ENCODE peak calls at places on chromosomes 4 and X, in four cellular contexts. One of them, this sample, is unnamed.

GRCh38 chr4:167177925-167178324 is 56.4 kb downstream of the SPOCK3 start:
- DNase-seq in tibial nerve: no peak
- DNase-seq in ovary: no peak
- DNase-seq in tibial artery: no peak
- DNase-seq in this sample: no peak

GRCh38 chrX:100928660-100929613 is at the start of gene XKRX:
- DNase-seq in tibial nerve: peak
- DNase-seq in tibial artery: peak
- DNase-seq in ovary: peak
- DNase-seq in this sample: peak

GRCh38 chrX:15468036-15468435 is 25.1 kb downstream of the PIR start:
- DNase-seq in tibial artery: peak
- DNase-seq in tibial nerve: peak
- DNase-seq in ovary: no peak
- DNase-seq in this sample: no peak

GRCh38 chr4:14168919-14169318 is 541.4 kb upstream of the BOD1L1 start:
- DNase-seq in tibial nerve: peak
- DNase-seq in tibial artery: peak
- DNase-seq in ovary: no peak
- DNase-seq in this sample: no peak

GRCh38 chr4:139242511-139243051 is 37.4 kb downstream of the MGARP start:
- DNase-seq in tibial artery: no peak
- DNase-seq in ovary: no peak
- DNase-seq in tibial nerve: no peak
- DNase-seq in this sample: no peak

GRCh38 chr4:123826896-123827295 is 430.3 kb downstream of the SPRY1 start:
- DNase-seq in tibial nerve: no peak
- DNase-seq in ovary: no peak
- DNase-seq in tibial artery: no peak
- DNase-seq in this sample: no peak

GRCh38 chr4:165684177-165684870 is 188.7 kb upstream of the TLL1 start:
- DNase-seq in tibial nerve: no peak
- DNase-seq in tibial artery: no peak
- DNase-seq in ovary: no peak
- DNase-seq in this sample: no peak

GRCh38 chrX:87516716-87517115 is 886 bp upstream of the KLHL4 start:
- DNase-seq in tibial artery: no peak
- DNase-seq in tibial nerve: no peak
- DNase-seq in ovary: no peak
- DNase-seq in this sample: no peak

GRCh38 chrX:15674514-15674898 is 9.9 kb upstream of the CLTRN start:
- DNase-seq in ovary: peak
- DNase-seq in tibial artery: peak
- DNase-seq in tibial nerve: peak
- DNase-seq in this sample: peak

GRCh38 chr4:39502034-39502658 is 25.1 kb downstream of the UGDH start:
- DNase-seq in tibial nerve: no peak
- DNase-seq in tibial artery: no peak
- DNase-seq in ovary: no peak
- DNase-seq in this sample: no peak

GRCh38 chrX:108437789-108438623 is at the start of gene COL4A6:
- DNase-seq in tibial nerve: no peak
- DNase-seq in tibial artery: no peak
- DNase-seq in ovary: peak
- DNase-seq in this sample: no peak

GRCh38 chr4:17398035-17398434 is 113.9 kb downstream of the QDPR start:
- DNase-seq in tibial artery: no peak
- DNase-seq in ovary: no peak
- DNase-seq in tibial nerve: no peak
- DNase-seq in this sample: no peak

GRCh38 chr4:16293205-16293860 is 67.1 kb upstream of the TAPT1 start:
- DNase-seq in tibial artery: no peak
- DNase-seq in ovary: no peak
- DNase-seq in tibial nerve: no peak
- DNase-seq in this sample: no peak

GRCh38 chr4:48914311-48914710 is 7.7 kb upstream of the OCIAD2 start:
- DNase-seq in tibial artery: no peak
- DNase-seq in tibial nerve: no peak
- DNase-seq in ovary: no peak
- DNase-seq in this sample: no peak

GRCh38 chr4:152640058-152640921 is 39.5 kb downstream of the TMEM154 start:
- DNase-seq in tibial nerve: no peak
- DNase-seq in tibial artery: no peak
- DNase-seq in ovary: peak
- DNase-seq in this sample: no peak

GRCh38 chr4:17059192-17059634 is 160.8 kb upstream of the LDB2 start:
- DNase-seq in tibial nerve: peak
- DNase-seq in ovary: peak
- DNase-seq in tibial artery: peak
- DNase-seq in this sample: no peak

GRCh38 chr4:118289794-118290193 is 63.0 kb downstream of the PRSS12 start:
- DNase-seq in ovary: no peak
- DNase-seq in tibial nerve: no peak
- DNase-seq in tibial artery: no peak
- DNase-seq in this sample: no peak

GRCh38 chr4:137623013-137623412 is 90.7 kb upstream of the PCDH18 start:
- DNase-seq in tibial artery: no peak
- DNase-seq in tibial nerve: no peak
- DNase-seq in ovary: no peak
- DNase-seq in this sample: no peak

GRCh38 chr4:123364906-123365305 is 31.7 kb upstream of the SPRY1 start:
- DNase-seq in tibial nerve: no peak
- DNase-seq in tibial artery: no peak
- DNase-seq in ovary: no peak
- DNase-seq in this sample: no peak

GRCh38 chr4:158870282-158871049 is 101.6 kb downstream of the FNIP2 start:
- DNase-seq in ovary: peak
- DNase-seq in tibial nerve: no peak
- DNase-seq in tibial artery: no peak
- DNase-seq in this sample: no peak

GRCh38 chrX:133630362-133630761 is 215.1 kb upstream of the GPC4 start:
- DNase-seq in tibial artery: no peak
- DNase-seq in ovary: no peak
- DNase-seq in tibial nerve: no peak
- DNase-seq in this sample: no peak

GRCh38 chr4:89765966-89766365 is 71.0 kb downstream of the SNCA start:
- DNase-seq in ovary: no peak
- DNase-seq in tibial nerve: peak
- DNase-seq in tibial artery: no peak
- DNase-seq in this sample: no peak

GRCh38 chr4:92305148-92305877 is 1.5 kb downstream of the GRID2 start:
- DNase-seq in tibial artery: no peak
- DNase-seq in ovary: peak
- DNase-seq in tibial nerve: no peak
- DNase-seq in this sample: peak

GRCh38 chrX:54357414-54358377 is at the start of gene WNK3:
- DNase-seq in tibial artery: peak
- DNase-seq in tibial nerve: peak
- DNase-seq in ovary: peak
- DNase-seq in this sample: peak

GRCh38 chr4:123995939-123996338 is 599.3 kb downstream of the SPRY1 start:
- DNase-seq in tibial artery: no peak
- DNase-seq in tibial nerve: no peak
- DNase-seq in ovary: no peak
- DNase-seq in this sample: no peak

GRCh38 chr4:186300659-186301377 is 34.8 kb downstream of the F11 start:
- DNase-seq in ovary: no peak
- DNase-seq in tibial artery: no peak
- DNase-seq in tibial nerve: no peak
- DNase-seq in this sample: no peak

GRCh38 chr4:84966382-84967291 is at the start of gene WDFY3:
- DNase-seq in tibial nerve: peak
- DNase-seq in tibial artery: peak
- DNase-seq in ovary: peak
- DNase-seq in this sample: peak

GRCh38 chr4:84962102-84962501 is 4.4 kb downstream of the WDFY3 start:
- DNase-seq in ovary: no peak
- DNase-seq in tibial artery: no peak
- DNase-seq in tibial nerve: no peak
- DNase-seq in this sample: no peak

GRCh38 chr4:84967292-84967651 is 782 bp upstream of the WDFY3 start:
- DNase-seq in tibial nerve: peak
- DNase-seq in tibial artery: peak
- DNase-seq in ovary: no peak
- DNase-seq in this sample: no peak

GRCh38 chr4:84965558-84966381 is 720 bp downstream of the WDFY3 start:
- DNase-seq in tibial artery: peak
- DNase-seq in ovary: peak
- DNase-seq in tibial nerve: no peak
- DNase-seq in this sample: peak

DNA sequence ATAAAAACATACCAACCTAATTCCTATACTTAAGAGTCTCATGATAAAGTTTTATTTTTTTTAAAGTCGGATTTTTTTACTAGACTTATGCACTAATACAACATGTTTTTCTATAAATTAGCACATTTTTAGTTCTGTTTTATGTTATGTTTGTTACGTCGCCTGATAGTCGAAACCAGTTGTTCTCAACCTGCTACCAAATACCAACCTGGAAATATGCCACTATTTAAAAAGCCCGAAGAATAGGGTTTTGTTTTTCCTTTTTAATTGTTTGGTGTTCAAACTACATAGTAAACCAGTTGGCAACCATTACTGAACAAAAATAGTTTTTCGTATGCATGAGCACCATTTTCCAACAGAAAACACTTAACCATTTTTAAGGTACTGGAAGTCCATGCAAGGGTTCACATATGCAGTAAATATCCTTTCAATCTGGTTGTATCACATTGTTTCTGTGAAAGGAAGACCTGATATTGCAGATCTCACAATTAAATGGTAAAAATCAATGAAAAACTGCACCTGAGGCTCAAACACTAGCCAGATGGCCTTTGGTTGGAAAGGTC is 1.4 kb downstream of the WDFY3 start:
- DNase-seq in tibial nerve: no peak
- DNase-seq in tibial artery: no peak
- DNase-seq in ovary: no peak
- DNase-seq in this sample: no peak
- H3K27ac ChIP-seq in tibial nerve: peak
- H3K27ac ChIP-seq in tibial artery: peak
- H3K27ac ChIP-seq in ovary: no peak
- H3K27ac ChIP-seq in this sample: peak

DNA sequence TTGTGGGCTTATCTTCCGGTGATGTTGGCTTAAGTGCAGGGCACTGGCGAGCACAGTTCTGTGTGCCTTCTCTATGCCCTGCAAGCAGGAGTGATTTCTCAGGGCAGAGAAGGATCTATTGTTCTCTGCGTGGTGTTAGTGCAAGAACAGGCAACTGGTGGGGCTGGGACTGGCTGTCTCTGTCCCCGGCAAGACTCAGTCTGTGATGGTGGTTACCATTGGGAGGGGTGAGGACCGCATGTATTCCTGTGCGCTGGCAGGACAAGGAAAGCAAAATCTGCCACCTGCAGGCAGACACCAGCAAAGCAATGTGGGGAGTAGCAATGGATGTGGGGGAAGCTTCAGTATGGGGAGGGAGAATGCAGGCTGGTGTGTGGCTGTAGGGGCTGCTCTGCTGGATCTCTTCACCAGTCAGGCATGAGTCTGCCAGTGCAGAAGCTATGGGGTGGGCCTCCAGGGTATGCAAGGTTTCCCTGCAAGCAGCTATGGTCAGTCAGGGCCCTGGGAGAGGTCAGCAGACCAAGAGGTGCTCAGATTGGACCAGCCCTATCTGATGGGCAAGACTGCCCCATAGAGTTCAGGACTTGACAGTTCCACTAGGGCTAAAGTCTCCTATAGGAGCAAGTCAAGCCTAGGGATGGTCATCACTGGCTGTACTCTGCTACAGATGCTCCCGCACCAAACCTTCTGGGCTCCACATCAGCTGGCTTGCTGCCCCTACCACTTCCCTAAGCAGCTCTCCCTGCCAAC is 16.8 kb downstream of the PF4 start:
- DNase-seq in ovary: no peak
- DNase-seq in tibial nerve: no peak
- DNase-seq in tibial artery: no peak
- DNase-seq in this sample: peak
- TF ChIP-seq CTCF in ovary: no peak
- TF ChIP-seq CTCF in tibial nerve: no peak
- TF ChIP-seq CTCF in tibial artery: no peak
- TF ChIP-seq CTCF in this sample: peak

DNA sequence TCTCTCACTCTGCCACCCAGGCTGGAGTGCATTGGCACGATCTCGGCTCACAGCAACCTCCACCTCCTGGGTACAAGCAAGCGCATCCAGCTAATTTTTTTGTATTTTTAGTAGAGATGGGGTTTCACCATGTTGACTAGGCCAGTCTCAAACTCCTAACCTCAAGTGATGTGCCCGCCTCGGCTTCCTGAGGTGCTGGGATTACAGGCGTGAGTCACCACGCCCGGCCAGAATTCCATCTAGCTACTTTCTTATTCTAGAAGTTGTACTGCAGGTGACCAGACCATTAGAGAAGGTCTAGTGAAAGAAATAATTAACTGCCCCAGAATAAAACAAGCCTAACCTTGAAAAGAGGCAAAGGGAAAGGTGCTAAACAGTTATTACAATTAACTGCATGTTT is 2.2 kb downstream of the LRBA start:
- DNase-seq in tibial artery: no peak
- DNase-seq in tibial nerve: no peak
- DNase-seq in ovary: no peak
- DNase-seq in this sample: no peak
- H3K27ac ChIP-seq in tibial artery: no peak
- H3K27ac ChIP-seq in tibial nerve: no peak
- H3K27ac ChIP-seq in ovary: no peak
- H3K27ac ChIP-seq in this sample: no peak

DNA sequence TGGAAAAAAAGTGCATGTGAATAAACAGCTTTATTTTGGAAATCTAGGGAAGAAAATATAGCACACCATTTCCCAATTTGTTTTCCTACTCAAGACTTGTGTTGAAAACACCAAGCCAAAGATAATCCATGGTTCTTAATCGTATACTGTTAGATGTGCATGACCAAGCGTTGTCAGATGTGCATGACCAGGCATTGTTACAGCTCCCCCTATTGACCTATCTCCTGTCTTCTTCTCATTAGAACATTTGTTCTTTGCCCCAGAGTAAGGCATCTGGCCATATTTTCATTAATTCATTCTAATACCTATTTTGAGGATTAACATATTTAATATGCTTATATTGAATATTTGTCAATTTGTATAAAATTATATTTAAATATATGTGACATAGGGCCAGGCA is 14.4 kb upstream of the VCX start:
- DNase-seq in ovary: no peak
- DNase-seq in tibial nerve: no peak
- DNase-seq in tibial artery: no peak
- DNase-seq in this sample: peak
- TF ChIP-seq CTCF in ovary: no peak
- TF ChIP-seq CTCF in tibial nerve: no peak
- TF ChIP-seq CTCF in tibial artery: no peak
- TF ChIP-seq CTCF in this sample: peak